ENCODE peak calls at places on chromosomes 3 and 15, in four cellular contexts. J is GM12878, D is K562, A is HepG2. N is an unnamed sample.

GRCh38 chr3:25429441-25429907 is 1.4 kb downstream of the RARB start:
- DNase-seq in A (no peak), D (no peak), J (no peak), N (no peak)

GRCh38 chr3:133563186-133563591 is 10.3 kb upstream of the CDV3 start:
- DNase-seq in D (no peak), J (no peak), A (no peak), N (no peak)

GRCh38 chr3:38454179-38454883 is 641 bp downstream of the ACVR2B start:
- DNase-seq in J (no peak), A (no peak), D (peak; percentile 81), N (peak; percentile 29)

GRCh38 chr3:38519651-38520050 is 23.5 kb downstream of the EXOG start:
- DNase-seq in J (no peak), D (no peak), A (no peak), N (no peak)

GRCh38 chr15:97993310-97993738 is 32.8 kb downstream of the ARRDC4 start:
- DNase-seq in J (no peak), D (peak; percentile 43), A (no peak), N (no peak)

GRCh38 chr15:95280711-95281110 is 1049.3 kb downstream of the MCTP2 start:
- DNase-seq in J (no peak), D (no peak), A (no peak), N (no peak)

GRCh38 chr3:42651248-42652091 is 2.0 kb upstream of the ZBTB47 start:
- DNase-seq in J (no peak), D (no peak), A (no peak), N (no peak)

GRCh38 chr15:64825431-64826294 is at the start of gene PIF1:
- DNase-seq in D (peak; percentile 92), J (peak; percentile 98), A (peak; percentile 98), N (peak; percentile 98)

GRCh38 chr3:126129408-126129891 is 45.5 kb upstream of the SLC41A3 start:
- DNase-seq in J (no peak), A (no peak), D (no peak), N (no peak)

GRCh38 chr3:69691860-69692259 is 47.4 kb upstream of the MITF start:
- DNase-seq in J (no peak), D (no peak), A (no peak), N (no peak)

GRCh38 chr15:31752363-31752762 is 278.0 kb upstream of the CHRNA7 start:
- DNase-seq in D (no peak), A (no peak), J (no peak), N (peak; percentile 78)

GRCh38 chr15:35999211-35999610 is 453.2 kb upstream of the DPH6 start:
- DNase-seq in D (no peak), A (no peak), J (no peak), N (no peak)

GRCh38 chr15:48871536-48871935 is 6.4 kb upstream of the EID1 start:
- DNase-seq in A (no peak), J (no peak), D (no peak), N (no peak)

GRCh38 chr3:131350506-131350905 is 31.1 kb upstream of the NUDT16 start:
- DNase-seq in D (no peak), J (no peak), A (no peak), N (peak; percentile 13)

GRCh38 chr3:135150282-135150681 is 355.2 kb downstream of the EPHB1 start:
- DNase-seq in J (no peak), D (no peak), A (no peak), N (no peak)

GRCh38 chr3:135145581-135145980 is 350.5 kb downstream of the EPHB1 start:
- DNase-seq in A (no peak), D (no peak), J (no peak), N (no peak)

GRCh38 chr3:135143474-135143873 is 348.4 kb downstream of the EPHB1 start:
- DNase-seq in D (no peak), J (no peak), A (no peak), N (no peak)

GRCh38 chr3:135147657-135148056 is 352.6 kb downstream of the EPHB1 start:
- DNase-seq in A (no peak), J (no peak), D (no peak), N (no peak)

GRCh38 chr3:135148431-135148830 is 353.4 kb downstream of the EPHB1 start:
- DNase-seq in D (no peak), J (no peak), A (no peak), N (no peak)
- H3K27ac ChIP-seq in D (no peak overlapping the region), J (no peak overlapping the region), A (no peak overlapping the region), N (no peak overlapping the region)

GRCh38 chr15:74406992-74407705 is 26.6 kb downstream of the SEMA7A start:
- DNase-seq in A (peak; percentile 22), D (no peak), J (no peak), N (peak; percentile 31)
- TF ChIP-seq REST in A (no peak), D (peak; percentile 22), J (no peak), N (no peak)

GRCh38 chr15:42499888-42500609 is 4.6 kb downstream of the SNAP23 start:
- DNase-seq in D (peak; percentile 33), A (no peak), J (no peak), N (no peak)
- TF ChIP-seq CHD4 in D (no peak), A (no peak), J (no peak), N (no peak)

DNA sequence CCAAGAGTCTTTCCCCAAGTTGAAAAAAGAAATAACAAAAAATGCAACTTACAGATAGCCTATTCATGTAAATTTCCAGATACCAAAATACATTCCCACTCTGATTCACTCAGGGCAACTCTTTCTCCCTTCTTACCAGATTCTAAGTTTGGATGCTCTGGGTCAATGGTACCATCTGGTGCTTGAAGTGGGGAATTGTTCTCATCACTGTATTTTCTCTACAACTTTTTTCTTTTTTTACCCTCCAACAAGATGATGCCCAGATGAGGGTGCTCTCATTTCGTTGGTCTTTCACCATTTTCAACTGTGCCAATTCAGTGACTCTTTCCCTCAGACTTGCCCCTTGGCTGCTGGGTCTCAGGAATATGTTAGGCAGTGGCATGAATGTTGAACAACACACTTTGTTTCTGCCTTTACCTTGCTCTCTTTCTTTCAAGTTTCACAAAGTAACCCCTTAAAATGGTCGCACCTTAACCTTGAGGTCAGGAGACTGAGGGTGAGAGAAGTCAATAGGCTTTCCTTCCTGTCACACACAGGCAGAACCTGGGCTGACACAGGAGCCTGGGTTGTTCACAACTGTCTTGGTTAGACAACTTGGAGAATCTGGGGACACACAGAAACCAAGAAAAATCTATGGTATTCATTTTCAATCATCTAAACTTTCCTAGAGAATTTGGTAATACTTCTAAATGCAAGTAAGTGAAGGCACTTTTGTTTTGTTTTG is 330.7 kb upstream of the SLCO3A1 start:
- DNase-seq in A (no peak), D (no peak), J (no peak), N (no peak)
- H3K27ac ChIP-seq in A (no peak overlapping the region), D (no peak overlapping the region), J (no peak overlapping the region), N (no peak overlapping the region)

GRCh38 chr15:41660235-41661077 is at the start of gene MGA:
- DNase-seq in J (peak; percentile 84), A (peak; percentile 74), D (peak; percentile 93), N (peak; percentile 35)
- TF ChIP-seq REST in J (no peak), A (no peak), D (no peak), N (no peak)

DNA sequence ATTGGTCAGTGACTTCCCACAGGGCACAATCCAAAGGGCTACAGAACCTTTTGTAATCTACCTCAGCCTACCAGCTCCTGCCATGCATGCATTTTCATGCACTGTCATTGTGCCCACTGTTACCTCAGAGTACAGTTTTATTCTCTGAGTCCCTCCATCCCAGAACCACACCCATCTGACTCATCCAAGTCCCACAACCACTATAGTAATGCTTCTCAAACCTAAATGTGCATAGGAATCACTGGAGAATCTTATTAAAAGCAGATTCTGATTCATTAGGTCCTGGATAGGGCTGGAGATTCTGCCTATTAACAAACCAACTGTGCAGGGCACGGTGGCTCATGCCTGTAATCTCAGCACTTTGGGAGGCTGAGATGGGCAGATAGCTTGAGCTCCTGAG is 3.7 kb upstream of the B3GALNT1 start:
- DNase-seq in J (no peak), D (no peak), A (no peak), N (no peak)
- TF ChIP-seq CHD4 in J (no peak), D (no peak), A (no peak), N (no peak)

GRCh38 chr3:113541519-113541918 is 9.2 kb downstream of the SIDT1 start:
- DNase-seq in J (no peak), A (no peak), D (no peak), N (no peak)
- H3K27ac ChIP-seq in J (no peak overlapping the region), A (no peak overlapping the region), D (no peak overlapping the region), N (no peak overlapping the region)

N was measured in A549.